ENCODE peak calls at places on chromosomes 16 and 17, in ten cellular contexts. B, P, S, T, O, L, Q, E, U and W are unnamed samples.

GRCh38 chr17:50976951-50977472 is 110.9 kb upstream of the TOB1 start:
- DNase-seq in B (no peak), P (no peak), S (no peak), T (no peak), O (no peak), L (no peak), Q (no peak), E (no peak), U (no peak), W (no peak)

GRCh38 chr16:61862221-61862620 is 174.0 kb downstream of the CDH8 start:
- DNase-seq in B (no peak), P (no peak), S (no peak), T (no peak), O (no peak), L (no peak), Q (no peak), E (no peak), U (no peak), W (no peak)

GRCh38 chr16:19008770-19009169 is 25.0 kb downstream of the TMC7 start:
- DNase-seq in B (no peak), P (no peak), S (peak; percentile 56), T (no peak), O (no peak), L (no peak), Q (no peak), E (no peak), U (no peak), W (no peak)

GRCh38 chr17:65099941-65100315 is 37.2 kb upstream of the RGS9 start:
- DNase-seq in B (peak; percentile 48), P (peak; percentile 31), S (no peak), T (peak; percentile 99), O (no peak), L (peak; percentile 35), Q (peak; percentile 29), E (peak; percentile 73), U (no peak), W (peak; percentile 93)

GRCh38 chr17:59829217-59830006 is 63.3 kb downstream of the TUBD1 start:
- DNase-seq in B (no peak), P (peak; percentile 84), S (peak; percentile 99), T (peak; percentile 98), O (peak; percentile 56), L (peak; percentile 87), Q (no peak), E (no peak), U (no peak), W (peak; percentile 97)

GRCh38 chr16:20611350-20611902 is 35.3 kb upstream of the ACSM2B start:
- DNase-seq in B (peak; percentile 58), P (no peak), S (no peak), T (no peak), O (peak; percentile 31), L (no peak), Q (no peak), E (peak; percentile 87), U (peak; percentile 34), W (no peak)

GRCh38 chr17:58394534-58395223 is 22.7 kb downstream of the RNF43 start:
- DNase-seq in B (no peak), P (no peak), S (no peak), T (no peak), O (no peak), L (no peak), Q (no peak), E (no peak), U (no peak), W (no peak)

GRCh38 chr16:67456383-67457140 is 24.4 kb downstream of the ATP6V0D1 start:
- DNase-seq in B (peak; percentile 72), P (peak; percentile 71), S (peak; percentile 55), T (peak; percentile 13), O (peak; percentile 54), L (no peak), Q (peak; percentile 45), E (peak; percentile 95), U (peak; percentile 92), W (no peak)

GRCh38 chr17:69608808-69609494 is 194.5 kb downstream of the MAP2K6 start:
- DNase-seq in B (no peak), P (peak; percentile 55), S (peak; percentile 91), T (peak; percentile 79), O (peak; percentile 30), L (peak; percentile 52), Q (no peak), E (no peak), U (no peak), W (no peak)

GRCh38 chr17:15341966-15342365 is 569 bp upstream of the TEKT3 start:
- DNase-seq in B (no peak), P (no peak), S (no peak), T (no peak), O (no peak), L (no peak), Q (no peak), E (no peak), U (no peak), W (no peak)

GRCh38 chr16:67470314-67470713 is 10.6 kb downstream of the ATP6V0D1 start:
- DNase-seq in B (peak; percentile 91), P (peak; percentile 98), S (no peak), T (no peak), O (peak; percentile 88), L (peak; percentile 90), Q (no peak), E (peak; percentile 86), U (peak; percentile 98), W (no peak)

GRCh38 chr16:26645629-26646028 is 421.1 kb upstream of the C16orf82 start:
- DNase-seq in B (no peak), P (no peak), S (no peak), T (no peak), O (no peak), L (peak; percentile 13), Q (no peak), E (no peak), U (no peak), W (peak; percentile 22)

GRCh38 chr16:5865231-5865630 is 767.6 kb upstream of the EEF2KMT start:
- DNase-seq in B (no peak), P (no peak), S (no peak), T (no peak), O (no peak), L (no peak), Q (no peak), E (no peak), U (no peak), W (no peak)

DNA sequence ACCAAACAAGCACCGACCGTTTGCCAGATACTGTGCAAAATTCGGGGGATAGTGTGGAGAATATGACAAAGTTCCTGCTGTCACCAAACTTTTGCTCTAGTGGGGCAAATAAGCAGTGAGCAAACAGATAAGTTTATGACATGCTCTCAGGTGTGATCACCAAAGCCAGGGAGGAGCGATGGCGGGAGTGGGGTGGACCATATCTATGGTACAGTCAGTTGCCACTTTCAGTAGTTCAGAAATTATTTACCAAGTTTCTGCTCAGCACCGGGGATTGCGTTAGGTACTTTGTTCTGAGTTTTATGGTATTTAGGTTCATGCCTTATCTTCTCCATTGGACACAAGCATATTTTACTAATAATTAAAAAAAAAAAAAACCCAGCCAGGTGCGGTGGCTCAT is 11.9 kb downstream of the MSI2 start:
- DNase-seq in B (no peak), P (no peak), S (no peak), T (no peak), O (no peak), L (no peak), Q (no peak), E (no peak), U (no peak), W (no peak)
- H3K4me3 ChIP-seq in B (no peak overlapping the region), P (no peak overlapping the region), S (no peak overlapping the region), T (no peak overlapping the region), O (no peak overlapping the region), L (no peak overlapping the region), Q (no peak overlapping the region), E (no peak overlapping the region), U (no peak overlapping the region), W (no peak overlapping the region)

GRCh38 chr16:56011808-56012478 is 136.8 kb upstream of the CES5A start:
- DNase-seq in B (no peak), P (no peak), S (no peak), T (no peak), O (no peak), L (no peak), Q (no peak), E (no peak), U (no peak), W (no peak)
- H3K4me3 ChIP-seq in B (no peak overlapping the region), P (no peak overlapping the region), S (no peak overlapping the region), T (no peak overlapping the region), O (no peak overlapping the region), L (no peak overlapping the region), Q (no peak overlapping the region), E (no peak overlapping the region), U (no peak overlapping the region), W (no peak overlapping the region)

GRCh38 chr17:7705269-7706255 is 560 bp downstream of the EFNB3 start:
- DNase-seq in B (no peak), P (no peak), S (no peak), T (no peak), O (no peak), L (no peak), Q (no peak), E (no peak), U (no peak), W (no peak)
- H3K4me3 ChIP-seq in B (peak overlapping the region; percentile 55), P (peak overlapping the region; percentile 47), S (peak overlapping the region; percentile 62), T (peak overlapping the region; percentile 43), O (peak overlapping the region; percentile 41), L (peak overlapping the region; percentile 61), Q (peak overlapping the region; percentile 44), E (no peak overlapping the region), U (peak overlapping the region; percentile 44), W (no peak overlapping the region)

GRCh38 chr17:68080411-68081150 is 45.0 kb downstream of the KPNA2 start:
- DNase-seq in B (no peak), P (no peak), S (no peak), T (no peak), O (no peak), L (no peak), Q (no peak), E (no peak), U (no peak), W (no peak)

GRCh38 chr17:68087851-68088250 is 52.3 kb downstream of the KPNA2 start:
- DNase-seq in B (no peak), P (no peak), S (no peak), T (no peak), O (no peak), L (no peak), Q (no peak), E (no peak), U (no peak), W (no peak)

GRCh38 chr17:68089881-68090280 is 54.3 kb downstream of the KPNA2 start:
- DNase-seq in B (peak; percentile 32), P (peak; percentile 89), S (peak; percentile 38), T (peak; percentile 58), O (peak; percentile 60), L (peak; percentile 37), Q (peak; percentile 54), E (no peak), U (peak; percentile 14), W (peak; percentile 74)

DNA sequence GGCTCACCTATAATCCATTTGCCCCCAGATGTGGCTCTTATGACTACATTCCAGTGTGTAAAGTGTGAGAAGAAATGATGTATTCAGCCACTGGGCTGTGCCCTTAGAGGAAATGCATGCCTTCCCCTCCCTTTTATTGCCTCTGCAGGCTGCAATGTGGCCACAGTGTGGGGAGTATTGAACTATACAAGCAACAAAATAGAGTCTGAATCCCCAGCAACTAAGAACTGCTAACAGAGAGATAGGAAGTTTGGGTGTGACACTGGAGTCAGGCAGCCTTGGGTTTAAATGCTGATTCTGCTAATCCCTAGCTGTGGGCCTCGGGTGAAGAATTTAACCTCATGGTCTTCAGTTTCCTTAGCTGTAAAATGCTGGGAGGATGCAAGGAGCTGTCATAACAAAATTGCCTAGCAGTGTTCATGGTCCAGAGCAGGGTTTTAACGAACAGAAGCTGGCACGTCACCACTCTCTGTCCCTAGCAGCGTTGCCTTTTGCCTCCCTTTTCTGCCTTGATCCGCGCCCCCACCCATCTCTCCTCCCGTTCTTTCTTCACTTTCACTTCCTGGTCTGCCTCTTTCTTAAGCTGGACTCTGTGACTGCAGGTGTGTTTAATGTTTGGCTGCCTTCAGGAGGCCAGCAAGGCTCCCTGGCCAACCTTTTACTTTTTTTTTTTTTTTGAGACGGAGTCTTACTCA is 50.4 kb downstream of the KPNA2 start:
- DNase-seq in B (no peak), P (no peak), S (peak; percentile 90), T (no peak), O (no peak), L (no peak), Q (no peak), E (no peak), U (no peak), W (peak; percentile 36)
- H3K4me3 ChIP-seq in B (no peak overlapping the region), P (no peak overlapping the region), S (no peak overlapping the region), T (no peak overlapping the region), O (no peak overlapping the region), L (no peak overlapping the region), Q (no peak overlapping the region), E (no peak overlapping the region), U (no peak overlapping the region), W (no peak overlapping the region)